ENCODE peak calls at places on chromosome 9, in seven cellular contexts. One of them, this sample, is unnamed.

GRCh38 chr9:85117831-85118230 is 448.3 kb downstream of the NTRK2 start:
- DNase-seq in pulmonary artery endothelial cell: no peak
- DNase-seq in posterior cingulate gyrus: no peak
- DNase-seq in A549: no peak
- DNase-seq in AG08395: no peak
- DNase-seq in cardiac muscle cell: no peak
- DNase-seq in activated T-helper 1 cell treated with Interleukin-2 at 50 U/mL for 16 hours: no peak
- DNase-seq in this sample: no peak

GRCh38 chr9:79975471-79976316 is 403.9 kb downstream of the TLE4 start:
- DNase-seq in pulmonary artery endothelial cell: no peak
- DNase-seq in posterior cingulate gyrus: no peak
- DNase-seq in A549: no peak
- DNase-seq in AG08395: no peak
- DNase-seq in cardiac muscle cell: no peak
- DNase-seq in activated T-helper 1 cell treated with Interleukin-2 at 50 U/mL for 16 hours: no peak
- DNase-seq in this sample: peak

GRCh38 chr9:76646249-76646648 is 118.0 kb upstream of the PCA3 start:
- DNase-seq in pulmonary artery endothelial cell: no peak
- DNase-seq in posterior cingulate gyrus: peak
- DNase-seq in A549: no peak
- DNase-seq in AG08395: no peak
- DNase-seq in cardiac muscle cell: no peak
- DNase-seq in activated T-helper 1 cell treated with Interleukin-2 at 50 U/mL for 16 hours: no peak
- DNase-seq in this sample: no peak

GRCh38 chr9:33818167-33818831 is 1.3 kb downstream of the UBE2R2 start:
- DNase-seq in pulmonary artery endothelial cell: no peak
- DNase-seq in posterior cingulate gyrus: no peak
- DNase-seq in A549: no peak
- DNase-seq in AG08395: peak
- DNase-seq in cardiac muscle cell: no peak
- DNase-seq in activated T-helper 1 cell treated with Interleukin-2 at 50 U/mL for 16 hours: no peak
- DNase-seq in this sample: peak

GRCh38 chr9:74942801-74943200 is 9.9 kb downstream of the C9orf40 start:
- DNase-seq in pulmonary artery endothelial cell: no peak
- DNase-seq in posterior cingulate gyrus: no peak
- DNase-seq in A549: no peak
- DNase-seq in AG08395: no peak
- DNase-seq in cardiac muscle cell: no peak
- DNase-seq in activated T-helper 1 cell treated with Interleukin-2 at 50 U/mL for 16 hours: no peak
- DNase-seq in this sample: no peak

GRCh38 chr9:90044710-90045151 is 439.9 kb downstream of the GADD45G start:
- DNase-seq in pulmonary artery endothelial cell: no peak
- DNase-seq in posterior cingulate gyrus: no peak
- DNase-seq in A549: peak
- DNase-seq in AG08395: peak
- DNase-seq in cardiac muscle cell: no peak
- DNase-seq in activated T-helper 1 cell treated with Interleukin-2 at 50 U/mL for 16 hours: no peak
- DNase-seq in this sample: no peak

GRCh38 chr9:111356567-111357244 is 26.7 kb upstream of the OR2K2 start:
- DNase-seq in pulmonary artery endothelial cell: peak
- DNase-seq in posterior cingulate gyrus: no peak
- DNase-seq in A549: peak
- DNase-seq in AG08395: peak
- DNase-seq in cardiac muscle cell: peak
- DNase-seq in activated T-helper 1 cell treated with Interleukin-2 at 50 U/mL for 16 hours: no peak
- DNase-seq in this sample: no peak

GRCh38 chr9:136089697-136090045 is 5.4 kb downstream of the NACC2 start:
- DNase-seq in pulmonary artery endothelial cell: no peak
- DNase-seq in posterior cingulate gyrus: no peak
- DNase-seq in A549: no peak
- DNase-seq in AG08395: peak
- DNase-seq in cardiac muscle cell: no peak
- DNase-seq in activated T-helper 1 cell treated with Interleukin-2 at 50 U/mL for 16 hours: no peak
- DNase-seq in this sample: peak

GRCh38 chr9:122366074-122366672 is 4.7 kb upstream of the PTGS1 start:
- DNase-seq in pulmonary artery endothelial cell: no peak
- DNase-seq in posterior cingulate gyrus: no peak
- DNase-seq in A549: no peak
- DNase-seq in AG08395: no peak
- DNase-seq in cardiac muscle cell: no peak
- DNase-seq in activated T-helper 1 cell treated with Interleukin-2 at 50 U/mL for 16 hours: no peak
- DNase-seq in this sample: no peak

GRCh38 chr9:18611946-18612345 is 138.0 kb downstream of the ADAMTSL1 start:
- DNase-seq in pulmonary artery endothelial cell: no peak
- DNase-seq in posterior cingulate gyrus: no peak
- DNase-seq in A549: no peak
- DNase-seq in AG08395: no peak
- DNase-seq in cardiac muscle cell: no peak
- DNase-seq in activated T-helper 1 cell treated with Interleukin-2 at 50 U/mL for 16 hours: no peak
- DNase-seq in this sample: no peak

GRCh38 chr9:114655689-114656088 is 1.9 kb downstream of the TEX53 start:
- DNase-seq in pulmonary artery endothelial cell: no peak
- DNase-seq in posterior cingulate gyrus: no peak
- DNase-seq in A549: no peak
- DNase-seq in AG08395: peak
- DNase-seq in cardiac muscle cell: no peak
- DNase-seq in activated T-helper 1 cell treated with Interleukin-2 at 50 U/mL for 16 hours: no peak
- DNase-seq in this sample: no peak

GRCh38 chr9:97474373-97474925 is 27.0 kb upstream of the TMOD1 start:
- DNase-seq in pulmonary artery endothelial cell: no peak
- DNase-seq in posterior cingulate gyrus: no peak
- DNase-seq in A549: no peak
- DNase-seq in AG08395: no peak
- DNase-seq in cardiac muscle cell: no peak
- DNase-seq in activated T-helper 1 cell treated with Interleukin-2 at 50 U/mL for 16 hours: no peak
- DNase-seq in this sample: no peak

GRCh38 chr9:133421615-133422542 is at the start of gene ADAMTS13:
- DNase-seq in pulmonary artery endothelial cell: no peak
- DNase-seq in posterior cingulate gyrus: peak
- DNase-seq in A549: peak
- DNase-seq in AG08395: no peak
- DNase-seq in cardiac muscle cell: no peak
- DNase-seq in activated T-helper 1 cell treated with Interleukin-2 at 50 U/mL for 16 hours: no peak
- DNase-seq in this sample: no peak

GRCh38 chr9:134322781-134323241 is 3.4 kb upstream of the RXRA start:
- DNase-seq in pulmonary artery endothelial cell: no peak
- DNase-seq in posterior cingulate gyrus: no peak
- DNase-seq in A549: no peak
- DNase-seq in AG08395: no peak
- DNase-seq in cardiac muscle cell: no peak
- DNase-seq in activated T-helper 1 cell treated with Interleukin-2 at 50 U/mL for 16 hours: no peak
- DNase-seq in this sample: no peak

GRCh38 chr9:88187631-88188030 is 49.4 kb upstream of the SPATA31C2 start:
- DNase-seq in pulmonary artery endothelial cell: no peak
- DNase-seq in posterior cingulate gyrus: no peak
- DNase-seq in A549: no peak
- DNase-seq in AG08395: peak
- DNase-seq in cardiac muscle cell: no peak
- DNase-seq in activated T-helper 1 cell treated with Interleukin-2 at 50 U/mL for 16 hours: no peak
- DNase-seq in this sample: no peak

GRCh38 chr9:114046876-114047275 is 31.2 kb downstream of the AMBP start:
- DNase-seq in pulmonary artery endothelial cell: no peak
- DNase-seq in posterior cingulate gyrus: no peak
- DNase-seq in A549: no peak
- DNase-seq in AG08395: peak
- DNase-seq in cardiac muscle cell: no peak
- DNase-seq in activated T-helper 1 cell treated with Interleukin-2 at 50 U/mL for 16 hours: no peak
- DNase-seq in this sample: no peak

GRCh38 chr9:33103381-33104110 is 27.1 kb upstream of the SMU1 start:
- DNase-seq in pulmonary artery endothelial cell: no peak
- DNase-seq in posterior cingulate gyrus: no peak
- DNase-seq in A549: no peak
- DNase-seq in AG08395: no peak
- DNase-seq in cardiac muscle cell: no peak
- DNase-seq in activated T-helper 1 cell treated with Interleukin-2 at 50 U/mL for 16 hours: no peak
- DNase-seq in this sample: no peak

GRCh38 chr9:38226491-38226951 is 157.5 kb upstream of the SHB start:
- DNase-seq in pulmonary artery endothelial cell: no peak
- DNase-seq in posterior cingulate gyrus: no peak
- DNase-seq in A549: no peak
- DNase-seq in AG08395: no peak
- DNase-seq in cardiac muscle cell: peak
- DNase-seq in activated T-helper 1 cell treated with Interleukin-2 at 50 U/mL for 16 hours: no peak
- DNase-seq in this sample: peak

GRCh38 chr9:32930486-32930885 is 70.9 kb downstream of the APTX start:
- DNase-seq in pulmonary artery endothelial cell: no peak
- DNase-seq in posterior cingulate gyrus: no peak
- DNase-seq in A549: no peak
- DNase-seq in AG08395: no peak
- DNase-seq in cardiac muscle cell: no peak
- DNase-seq in activated T-helper 1 cell treated with Interleukin-2 at 50 U/mL for 16 hours: no peak
- DNase-seq in this sample: no peak

GRCh38 chr9:101727621-101728524 is 10.6 kb downstream of the GRIN3A start:
- DNase-seq in pulmonary artery endothelial cell: no peak
- DNase-seq in posterior cingulate gyrus: no peak
- DNase-seq in A549: peak
- DNase-seq in AG08395: peak
- DNase-seq in cardiac muscle cell: peak
- DNase-seq in activated T-helper 1 cell treated with Interleukin-2 at 50 U/mL for 16 hours: no peak
- DNase-seq in this sample: peak

GRCh38 chr9:109640232-109641078 is 139.5 kb upstream of the PALM2AKAP2 start:
- DNase-seq in pulmonary artery endothelial cell: no peak
- DNase-seq in posterior cingulate gyrus: peak
- DNase-seq in A549: peak
- DNase-seq in AG08395: peak
- DNase-seq in cardiac muscle cell: peak
- DNase-seq in activated T-helper 1 cell treated with Interleukin-2 at 50 U/mL for 16 hours: no peak
- DNase-seq in this sample: peak

GRCh38 chr9:82022121-82022520 is 33.5 kb downstream of the SPATA31D1 start:
- DNase-seq in pulmonary artery endothelial cell: no peak
- DNase-seq in posterior cingulate gyrus: no peak
- DNase-seq in A549: no peak
- DNase-seq in AG08395: no peak
- DNase-seq in cardiac muscle cell: no peak
- DNase-seq in activated T-helper 1 cell treated with Interleukin-2 at 50 U/mL for 16 hours: no peak
- DNase-seq in this sample: no peak

GRCh38 chr9:36276840-36277239 is 18.6 kb upstream of the GNE start:
- DNase-seq in pulmonary artery endothelial cell: peak
- DNase-seq in posterior cingulate gyrus: no peak
- DNase-seq in A549: peak
- DNase-seq in AG08395: peak
- DNase-seq in cardiac muscle cell: peak
- DNase-seq in activated T-helper 1 cell treated with Interleukin-2 at 50 U/mL for 16 hours: no peak
- DNase-seq in this sample: no peak

GRCh38 chr9:137114613-137115393 is at the start of gene DPP7:
- DNase-seq in pulmonary artery endothelial cell: no peak
- DNase-seq in posterior cingulate gyrus: peak
- DNase-seq in A549: peak
- DNase-seq in AG08395: peak
- DNase-seq in cardiac muscle cell: peak
- DNase-seq in activated T-helper 1 cell treated with Interleukin-2 at 50 U/mL for 16 hours: peak
- DNase-seq in this sample: peak

GRCh38 chr9:133986061-133986460 is 6.1 kb downstream of the VAV2 start:
- DNase-seq in pulmonary artery endothelial cell: no peak
- DNase-seq in posterior cingulate gyrus: no peak
- DNase-seq in A549: no peak
- DNase-seq in AG08395: no peak
- DNase-seq in cardiac muscle cell: no peak
- DNase-seq in activated T-helper 1 cell treated with Interleukin-2 at 50 U/mL for 16 hours: no peak
- DNase-seq in this sample: no peak

GRCh38 chr9:137117269-137117731 is 2.8 kb upstream of the DPP7 start:
- DNase-seq in pulmonary artery endothelial cell: no peak
- DNase-seq in posterior cingulate gyrus: no peak
- DNase-seq in A549: no peak
- DNase-seq in AG08395: no peak
- DNase-seq in cardiac muscle cell: no peak
- DNase-seq in activated T-helper 1 cell treated with Interleukin-2 at 50 U/mL for 16 hours: no peak
- DNase-seq in this sample: no peak

GRCh38 chr9:114351932-114352331 is 22.3 kb downstream of the ORM2 start:
- DNase-seq in pulmonary artery endothelial cell: no peak
- DNase-seq in posterior cingulate gyrus: no peak
- DNase-seq in A549: no peak
- DNase-seq in AG08395: no peak
- DNase-seq in cardiac muscle cell: no peak
- DNase-seq in activated T-helper 1 cell treated with Interleukin-2 at 50 U/mL for 16 hours: no peak
- DNase-seq in this sample: no peak

GRCh38 chr9:132168347-132168746 is 6.5 kb downstream of the NTNG2 start:
- DNase-seq in pulmonary artery endothelial cell: no peak
- DNase-seq in posterior cingulate gyrus: peak
- DNase-seq in A549: no peak
- DNase-seq in AG08395: no peak
- DNase-seq in cardiac muscle cell: no peak
- DNase-seq in activated T-helper 1 cell treated with Interleukin-2 at 50 U/mL for 16 hours: no peak
- DNase-seq in this sample: no peak

GRCh38 chr9:73143606-73144328 is 7.9 kb upstream of the ANXA1 start:
- DNase-seq in pulmonary artery endothelial cell: peak
- DNase-seq in posterior cingulate gyrus: no peak
- DNase-seq in A549: peak
- DNase-seq in AG08395: peak
- DNase-seq in cardiac muscle cell: no peak
- DNase-seq in activated T-helper 1 cell treated with Interleukin-2 at 50 U/mL for 16 hours: no peak
- DNase-seq in this sample: no peak

GRCh38 chr9:79049371-79049770 is 522.4 kb upstream of the TLE4 start:
- DNase-seq in pulmonary artery endothelial cell: no peak
- DNase-seq in posterior cingulate gyrus: no peak
- DNase-seq in A549: no peak
- DNase-seq in AG08395: no peak
- DNase-seq in cardiac muscle cell: no peak
- DNase-seq in activated T-helper 1 cell treated with Interleukin-2 at 50 U/mL for 16 hours: no peak
- DNase-seq in this sample: no peak

GRCh38 chr9:27377147-27377807 is 80.3 kb upstream of the EQTN start:
- DNase-seq in pulmonary artery endothelial cell: no peak
- DNase-seq in posterior cingulate gyrus: no peak
- DNase-seq in A549: peak
- DNase-seq in AG08395: no peak
- DNase-seq in cardiac muscle cell: no peak
- DNase-seq in activated T-helper 1 cell treated with Interleukin-2 at 50 U/mL for 16 hours: no peak
- DNase-seq in this sample: no peak

GRCh38 chr9:134413890-134414731 is 87.9 kb downstream of the RXRA start:
- DNase-seq in pulmonary artery endothelial cell: peak
- DNase-seq in posterior cingulate gyrus: peak
- DNase-seq in A549: peak
- DNase-seq in AG08395: peak
- DNase-seq in cardiac muscle cell: no peak
- DNase-seq in activated T-helper 1 cell treated with Interleukin-2 at 50 U/mL for 16 hours: no peak
- DNase-seq in this sample: no peak

GRCh38 chr9:109926321-109926959 is 146.4 kb downstream of the PALM2AKAP2 start:
- DNase-seq in pulmonary artery endothelial cell: no peak
- DNase-seq in posterior cingulate gyrus: no peak
- DNase-seq in A549: no peak
- DNase-seq in AG08395: no peak
- DNase-seq in cardiac muscle cell: no peak
- DNase-seq in activated T-helper 1 cell treated with Interleukin-2 at 50 U/mL for 16 hours: no peak
- DNase-seq in this sample: no peak

GRCh38 chr9:33778700-33779351 is 16.5 kb upstream of the PRSS3 start:
- DNase-seq in pulmonary artery endothelial cell: no peak
- DNase-seq in posterior cingulate gyrus: peak
- DNase-seq in A549: peak
- DNase-seq in AG08395: peak
- DNase-seq in cardiac muscle cell: peak
- DNase-seq in activated T-helper 1 cell treated with Interleukin-2 at 50 U/mL for 16 hours: peak
- DNase-seq in this sample: peak

GRCh38 chr9:32348289-32348688 is 36.2 kb upstream of the ACO1 start:
- DNase-seq in pulmonary artery endothelial cell: no peak
- DNase-seq in posterior cingulate gyrus: no peak
- DNase-seq in A549: no peak
- DNase-seq in AG08395: no peak
- DNase-seq in cardiac muscle cell: no peak
- DNase-seq in activated T-helper 1 cell treated with Interleukin-2 at 50 U/mL for 16 hours: no peak
- DNase-seq in this sample: no peak

GRCh38 chr9:120531683-120532300 is 48.2 kb downstream of the CDK5RAP2 start:
- DNase-seq in pulmonary artery endothelial cell: no peak
- DNase-seq in posterior cingulate gyrus: no peak
- DNase-seq in A549: peak
- DNase-seq in AG08395: peak
- DNase-seq in cardiac muscle cell: peak
- DNase-seq in activated T-helper 1 cell treated with Interleukin-2 at 50 U/mL for 16 hours: no peak
- DNase-seq in this sample: peak

This sample was measured in HAP-1.